ENCODE peak calls at places on chromosomes 7 and 10, in five cellular contexts. L is lung; M is CD4-positive, CD25-positive, alpha-beta regulatory T cell; C is effector memory CD4-positive, alpha-beta T cell; P is SJSA1. W is an unnamed sample. For H3K9me3, the result is how much of the 10 kb centered on the place peaks cover.

GRCh38 chr7:6228865-6229264 is 43.6 kb downstream of the CYTH3 start:
- DNase-seq in L (no peak), M (no peak), C (no peak), P (no peak), W (no peak)

GRCh38 chr10:70594161-70594560 is 8.4 kb downstream of the PRF1 start:
- DNase-seq in L (no peak), M (no peak), C (no peak), P (no peak), W (no peak)

GRCh38 chr10:48819806-48820205 is 119.8 kb downstream of the LRRC18 start:
- DNase-seq in L (no peak), M (no peak), C (no peak), P (no peak), W (no peak)

GRCh38 chr10:11608159-11608966 is 3.1 kb downstream of the USP6NL start:
- DNase-seq in L (no peak), M (no peak), C (no peak), P (no peak), W (no peak)

GRCh38 chr10:88158506-88159123 is 295.2 kb downstream of the PTEN start:
- DNase-seq in L (no peak), M (no peak), C (no peak), P (no peak), W (no peak)

GRCh38 chr7:114663502-114663901 is 248.9 kb downstream of the FOXP2 start:
- DNase-seq in L (no peak), M (no peak), C (no peak), P (no peak), W (no peak)

GRCh38 chr10:30048768-30049507 is 10.4 kb downstream of the JCAD start:
- DNase-seq in L (no peak), M (no peak), C (no peak), P (no peak), W (no peak)

GRCh38 chr10:34731885-34732701 is 83.0 kb downstream of the PARD3 start:
- DNase-seq in L (no peak), M (no peak), C (no peak), P (no peak), W (no peak)

GRCh38 chr10:92691591-92692084 is 1.9 kb downstream of the HHEX start:
- DNase-seq in L (peak), M (no peak), C (no peak), P (no peak), W (no peak)

GRCh38 chr10:21531164-21531563 is 2.9 kb upstream of the MLLT10 start:
- DNase-seq in L (no peak), M (no peak), C (no peak), P (no peak), W (no peak)

GRCh38 chr10:124388476-124388822 is 30.3 kb downstream of the OAT start:
- DNase-seq in L (no peak), M (no peak), C (no peak), P (no peak), W (no peak)

GRCh38 chr10:77385315-77385714 is 252.3 kb downstream of the KCNMA1 start:
- DNase-seq in L (no peak), M (no peak), C (no peak), P (no peak), W (no peak)

GRCh38 chr10:132832186-132832983 is 46.4 kb upstream of the NKX6-2 start:
- DNase-seq in L (peak), M (no peak), C (no peak), P (no peak), W (no peak)

GRCh38 chr7:132099163-132099562 is 477.1 kb downstream of the PLXNA4 start:
- DNase-seq in L (no peak), M (no peak), C (no peak), P (no peak), W (no peak)

GRCh38 chr10:101903827-101904520 is 60.4 kb upstream of the KCNIP2 start:
- DNase-seq in L (no peak), M (no peak), C (no peak), P (no peak), W (no peak)

GRCh38 chr10:69572159-69573055 is 815 bp downstream of the NEUROG3 start:
- DNase-seq in L (no peak), M (no peak), C (no peak), P (no peak), W (no peak)

GRCh38 chr7:35624299-35625186 is 70.4 kb downstream of the HERPUD2 start:
- DNase-seq in L (no peak), M (peak), C (peak), P (no peak), W (no peak)

GRCh38 chr7:1806354-1806753 is 136.3 kb downstream of the ELFN1 start:
- DNase-seq in L (no peak), M (no peak), C (no peak), P (peak), W (no peak)

GRCh38 chr10:15744217-15744865 is 24.6 kb upstream of the ITGA8 start:
- DNase-seq in L (peak), M (no peak), C (no peak), P (peak), W (no peak)

GRCh38 chr7:17354473-17354872 is 56.0 kb downstream of the AHR start:
- DNase-seq in L (no peak), M (no peak), C (no peak), P (no peak), W (no peak)

GRCh38 chr10:30476511-30476910 is 42.5 kb downstream of the MAP3K8 start:
- DNase-seq in L (no peak), M (no peak), C (no peak), P (no peak), W (no peak)

GRCh38 chr10:112996462-112996861 is 46.4 kb downstream of the TCF7L2 start:
- DNase-seq in L (no peak), M (no peak), C (no peak), P (no peak), W (no peak)

GRCh38 chr7:106425017-106425719 is 140.4 kb upstream of the NAMPT start:
- DNase-seq in L (peak), M (peak), C (no peak), P (no peak), W (no peak)

GRCh38 chr7:45171946-45172345 is 14.4 kb downstream of the RAMP3 start:
- DNase-seq in L (no peak), M (no peak), C (no peak), P (no peak), W (no peak)

GRCh38 chr7:114416089-114416990 is 1.7 kb downstream of the FOXP2 start:
- DNase-seq in L (no peak), M (no peak), C (no peak), P (no peak), W (no peak)

GRCh38 chr10:70115948-70116682 is 16.5 kb downstream of the AIFM2 start:
- DNase-seq in L (peak), M (peak), C (peak), P (no peak), W (peak)

GRCh38 chr7:137801003-137801402 is 45.8 kb downstream of the DGKI start:
- DNase-seq in L (no peak), M (no peak), C (no peak), P (no peak), W (no peak)

GRCh38 chr10:34116220-34116623 is 698.9 kb downstream of the PARD3 start:
- DNase-seq in L (no peak), M (no peak), C (no peak), P (peak), W (no peak)

GRCh38 chr10:102649770-102650654 is 5.7 kb downstream of the TRIM8 start:
- DNase-seq in L (no peak), M (no peak), C (no peak), P (no peak), W (no peak)

GRCh38 chr7:13235961-13236360 is 548.5 kb downstream of the ARL4A start:
- DNase-seq in L (no peak), M (no peak), C (no peak), P (no peak), W (no peak)

GRCh38 chr10:119350529-119351001 is 143.2 kb downstream of the GRK5 start:
- DNase-seq in L (no peak), M (no peak), C (no peak), P (no peak), W (no peak)

GRCh38 chr10:103727991-103728689 is 127.2 kb downstream of the SH3PXD2A start:
- DNase-seq in L (no peak), M (no peak), C (no peak), P (no peak), W (no peak)

GRCh38 chr10:131698986-131699385 is 201.8 kb upstream of the PPP2R2D start:
- DNase-seq in L (no peak), M (no peak), C (no peak), P (peak), W (no peak)

GRCh38 chr10:102368072-102368471 is 27.4 kb upstream of the NFKB2 start:
- DNase-seq in L (peak), M (no peak), C (no peak), P (no peak), W (no peak)

GRCh38 chr7:107909445-107909844 is 18.5 kb downstream of the DLD start:
- DNase-seq in L (no peak), M (no peak), C (no peak), P (no peak), W (no peak)

GRCh38 chr7:107077699-107078516 is 33.4 kb downstream of the PRKAR2B start:
- DNase-seq in L (no peak), M (no peak), C (no peak), P (no peak), W (no peak)

GRCh38 chr7:135755351-135755753 is 6.7 kb upstream of the FAM180A start:
- DNase-seq in L (no peak), M (no peak), C (no peak), P (no peak), W (no peak)

GRCh38 chr10:124476043-124476725 is 14.6 kb downstream of the LHPP start:
- DNase-seq in L (no peak), M (no peak), C (no peak), P (no peak), W (no peak)

GRCh38 chr7:46463170-46463569 is 542.1 kb upstream of the IGFBP3 start:
- DNase-seq in L (no peak), M (no peak), C (no peak), P (no peak), W (no peak)
- H3K9me3 ChIP-seq in L (under half), M (under half), C (under half), P (under half), W (under half)

GRCh38 chr7:208128-208673 is 15.8 kb downstream of the FAM20C start:
- DNase-seq in L (no peak), M (no peak), C (no peak), P (no peak), W (no peak)
- H3K9me3 ChIP-seq in L (under half), M (under half), C (under half), P (under half), W (under half)

GRCh38 chr7:55827577-55827976 is 35.0 kb downstream of the SEPTIN14 start:
- DNase-seq in L (no peak), M (no peak), C (no peak), P (no peak), W (no peak)
- H3K9me3 ChIP-seq in L (under half), M (under half), C (under half), P (under half), W (under half)

GRCh38 chr7:158063850-158064610 is 523.6 kb downstream of the PTPRN2 start:
- DNase-seq in L (no peak), M (no peak), C (no peak), P (no peak), W (no peak)
- H3K9me3 ChIP-seq in L (under half), M (under half), C (under half), P (under half), W (under half)

GRCh38 chr7:158237672-158238335 is 349.8 kb downstream of the PTPRN2 start:
- DNase-seq in L (no peak), M (no peak), C (no peak), P (no peak), W (no peak)

GRCh38 chr7:158239290-158239981 is 348.2 kb downstream of the PTPRN2 start:
- DNase-seq in L (no peak), M (no peak), C (no peak), P (no peak), W (no peak)

GRCh38 chr7:158236400-158236799 is 351.2 kb downstream of the PTPRN2 start:
- DNase-seq in L (no peak), M (no peak), C (no peak), P (no peak), W (no peak)

GRCh38 chr7:158240801-158241200 is 346.8 kb downstream of the PTPRN2 start:
- DNase-seq in L (no peak), M (no peak), C (no peak), P (no peak), W (no peak)

GRCh38 chr7:158238616-158239289 is 348.9 kb downstream of the PTPRN2 start:
- DNase-seq in L (no peak), M (no peak), C (no peak), P (no peak), W (no peak)
- H3K9me3 ChIP-seq in L (under half), M (under half), C (under half), P (under half), W (under half)